ENCODE peak calls at places on chromosomes 1 and 21, in five cellular contexts. N, O, Q, A and P are unnamed samples.

GRCh38 chr1:160151303-160151702 is at the start of gene ATP1A4:
- DNase-seq in N (no peak), O (no peak), Q (no peak), A (no peak), P (no peak)

GRCh38 chr1:156540955-156541354 is 31.4 kb downstream of the IQGAP3 start:
- DNase-seq in N (no peak), O (no peak), Q (no peak), A (no peak), P (no peak)

GRCh38 chr21:37904879-37905278 is 11.4 kb downstream of the KCNJ6 start:
- DNase-seq in N (peak), O (no peak), Q (no peak), A (no peak), P (no peak)

GRCh38 chr1:165647517-165647916 is 16.5 kb downstream of the MGST3 start:
- DNase-seq in N (no peak), O (no peak), Q (no peak), A (no peak), P (no peak)

GRCh38 chr1:47617381-47618221 is 179.8 kb downstream of the FOXD2 start:
- DNase-seq in N (no peak), O (no peak), Q (no peak), A (no peak), P (no peak)

GRCh38 chr1:98099501-98099900 is 178.7 kb upstream of the DPYD start:
- DNase-seq in N (no peak), O (no peak), Q (no peak), A (no peak), P (no peak)

GRCh38 chr1:48069662-48070432 is 72.7 kb upstream of the TRABD2B start:
- DNase-seq in N (no peak), O (no peak), Q (peak), A (no peak), P (peak)

GRCh38 chr1:6247651-6248050 is 3.7 kb downstream of the HES3 start:
- DNase-seq in N (no peak), O (no peak), Q (no peak), A (no peak), P (no peak)

GRCh38 chr1:56302878-56303277 is 276.5 kb downstream of the PLPP3 start:
- DNase-seq in N (no peak), O (no peak), Q (peak), A (no peak), P (peak)

GRCh38 chr1:92949937-92950817 is 11.1 kb downstream of the DIPK1A start:
- DNase-seq in N (peak), O (no peak), Q (peak), A (peak), P (peak)

GRCh38 chr1:150516616-150517015 is 1.1 kb downstream of the FALEC start:
- DNase-seq in N (peak), O (no peak), Q (no peak), A (no peak), P (no peak)

GRCh38 chr1:208298593-208299233 is 54.5 kb upstream of the PLXNA2 start:
- DNase-seq in N (peak), O (no peak), Q (no peak), A (no peak), P (no peak)

GRCh38 chr21:18764720-18765119 is 361.1 kb upstream of the TMPRSS15 start:
- DNase-seq in N (no peak), O (no peak), Q (no peak), A (no peak), P (no peak)

GRCh38 chr21:27173052-27173451 is 206.2 kb upstream of the ADAMTS5 start:
- DNase-seq in N (no peak), O (no peak), Q (no peak), A (no peak), P (no peak)

GRCh38 chr1:215728206-215728605 is 161.1 kb downstream of the KCTD3 start:
- DNase-seq in N (no peak), O (no peak), Q (no peak), A (no peak), P (no peak)

GRCh38 chr1:107443860-107444259 is 303.0 kb downstream of the NTNG1 start:
- DNase-seq in N (no peak), O (no peak), Q (no peak), A (no peak), P (no peak)

GRCh38 chr21:42340187-42340586 is 10.6 kb downstream of the TFF2 start:
- DNase-seq in N (no peak), O (no peak), Q (no peak), A (no peak), P (no peak)

GRCh38 chr1:169630006-169630405 is at the start of gene SELP:
- DNase-seq in N (no peak), O (no peak), Q (no peak), A (no peak), P (peak)

GRCh38 chr21:25997788-25998611 is 172.6 kb downstream of the APP start:
- DNase-seq in N (peak), O (peak), Q (peak), A (peak), P (no peak)

GRCh38 chr1:32246888-32247273 is at the start of gene FAM167B:
- DNase-seq in N (no peak), O (no peak), Q (peak), A (no peak), P (peak)